ENCODE peak calls at places on chromosome 2, in six cellular contexts. U, Z, L, T, O and D are unnamed samples.

GRCh38 chr2:101330253-101330921 is 21.9 kb upstream of the RNF149 start:
- DNase-seq in Z (no peak), O (peak), U (no peak), L (no peak), T (peak), D (no peak)

GRCh38 chr2:102141915-102142828 is at the start of gene IL1R1:
- DNase-seq in O (peak), L (no peak), Z (peak), T (peak), U (peak), D (peak)

GRCh38 chr2:26579025-26579722 is 62.0 kb downstream of the CIB4 start:
- DNase-seq in L (no peak), T (no peak), Z (no peak), O (peak), U (no peak), D (peak)

GRCh38 chr2:112692496-112692911 is 28.3 kb upstream of the NT5DC4 start:
- DNase-seq in L (no peak), T (no peak), Z (no peak), O (peak), U (no peak), D (no peak)

GRCh38 chr2:64405476-64406406 is 48.2 kb upstream of the LGALSL start:
- DNase-seq in Z (no peak), O (peak), U (no peak), T (no peak), L (no peak), D (no peak)

GRCh38 chr2:24543252-24543651 is 52.2 kb downstream of the NCOA1 start:
- DNase-seq in T (peak), O (no peak), L (no peak), Z (no peak), U (no peak), D (no peak)

GRCh38 chr2:166764216-166764615 is 124.1 kb upstream of the XIRP2 start:
- DNase-seq in Z (no peak), O (no peak), L (no peak), U (no peak), T (no peak), D (no peak)

GRCh38 chr2:191696001-191696400 is 18.1 kb downstream of the NABP1 start:
- DNase-seq in U (no peak), Z (no peak), T (no peak), L (peak), O (peak), D (peak)

GRCh38 chr2:148994341-148994740 is 44.2 kb upstream of the LYPD6B start:
- DNase-seq in Z (no peak), U (no peak), L (peak), O (no peak), T (no peak), D (no peak)

GRCh38 chr2:5980351-5981054 is 288.3 kb downstream of the SOX11 start:
- DNase-seq in T (no peak), Z (no peak), U (no peak), O (no peak), L (no peak), D (no peak)